ENCODE peak calls at places on chromosomes 7 and 10, in five cellular contexts. F is hepatocyte, S is GM23338, J is NCI-H774, T is IMR-90. K is an unnamed sample.

GRCh38 chr7:136869006-136869961 is 832 bp downstream of the CHRM2 start:
- DNase-seq in F (peak), S (peak), J (no peak), T (peak), K (no peak)

GRCh38 chr10:132397671-132398565 is 918 bp downstream of the PWWP2B start:
- DNase-seq in F (peak), S (peak), J (no peak), T (peak), K (peak)

GRCh38 chr10:131625041-131625440 is 275.8 kb upstream of the PPP2R2D start:
- DNase-seq in F (no peak), S (no peak), J (no peak), T (no peak), K (no peak)

GRCh38 chr7:36015733-36016132 is 137.3 kb upstream of the EEPD1 start:
- DNase-seq in F (no peak), S (no peak), J (no peak), T (peak), K (no peak)

GRCh38 chr10:77165445-77166316 is 471.9 kb downstream of the KCNMA1 start:
- DNase-seq in F (peak), S (peak), J (peak), T (peak), K (peak)

GRCh38 chr10:97140887-97141745 is 44.6 kb downstream of the SLIT1 start:
- DNase-seq in F (peak), S (peak), J (no peak), T (no peak), K (no peak)

GRCh38 chr7:92904292-92905131 is 68.1 kb upstream of the CDK6 start:
- DNase-seq in F (peak), S (peak), J (no peak), T (peak), K (no peak)

GRCh38 chr10:33559105-33559504 is 224.6 kb upstream of the NRP1 start:
- DNase-seq in F (peak), S (no peak), J (no peak), T (peak), K (no peak)

GRCh38 chr10:95865814-95866447 is 41.8 kb upstream of the CC2D2B start:
- DNase-seq in F (peak), S (no peak), J (no peak), T (no peak), K (peak)

GRCh38 chr7:142939226-142939910 is at the start of gene LLCFC1:
- DNase-seq in F (peak), S (peak), J (no peak), T (no peak), K (peak)

GRCh38 chr10:6579193-6579903 is 728 bp downstream of the PRKCQ start:
- DNase-seq in F (no peak), S (no peak), J (no peak), T (no peak), K (no peak)

GRCh38 chr7:110442386-110442837 is 648.5 kb upstream of the LRRN3 start:
- DNase-seq in F (peak), S (peak), J (peak), T (peak), K (peak)

GRCh38 chr10:20369863-20370736 is 527.0 kb downstream of the NEBL start:
- DNase-seq in F (no peak), S (peak), J (no peak), T (no peak), K (no peak)